ENCODE peak calls at places on chromosomes 3 and 15, in four cellular contexts. One of them, this sample, is unnamed.

GRCh38 chr3:115518100-115518852 is 105.0 kb upstream of the GAP43 start:
- DNase-seq in HepG2: no peak
- DNase-seq in H1: no peak
- DNase-seq in HCT116: peak
- DNase-seq in this sample: no peak

GRCh38 chr3:89353465-89353864 is 246.0 kb downstream of the EPHA3 start:
- DNase-seq in HepG2: no peak
- DNase-seq in H1: no peak
- DNase-seq in HCT116: no peak
- DNase-seq in this sample: no peak

GRCh38 chr3:65617787-65618186 is 420.9 kb downstream of the MAGI1 start:
- DNase-seq in HepG2: no peak
- DNase-seq in H1: no peak
- DNase-seq in HCT116: no peak
- DNase-seq in this sample: no peak

GRCh38 chr3:196138927-196139680 is 57.2 kb upstream of the TFRC start:
- DNase-seq in HepG2: no peak
- DNase-seq in H1: no peak
- DNase-seq in HCT116: no peak
- DNase-seq in this sample: peak

GRCh38 chr3:64908292-64908691 is 220.5 kb upstream of the ADAMTS9 start:
- DNase-seq in HepG2: no peak
- DNase-seq in H1: no peak
- DNase-seq in HCT116: no peak
- DNase-seq in this sample: no peak

GRCh38 chr15:78035861-78036476 is 41.5 kb downstream of the TBC1D2B start:
- DNase-seq in HepG2: peak
- DNase-seq in H1: no peak
- DNase-seq in HCT116: no peak
- DNase-seq in this sample: no peak

GRCh38 chr3:14506626-14507344 is 33.4 kb downstream of the GRIP2 start:
- DNase-seq in HepG2: no peak
- DNase-seq in H1: no peak
- DNase-seq in HCT116: no peak
- DNase-seq in this sample: no peak

GRCh38 chr15:64619880-64620839 is 155.2 kb downstream of the RBPMS2 start:
- DNase-seq in HepG2: no peak
- DNase-seq in H1: no peak
- DNase-seq in HCT116: no peak
- DNase-seq in this sample: no peak

GRCh38 chr3:176416870-176417269 is 780.4 kb downstream of the TBL1XR1 start:
- DNase-seq in HepG2: no peak
- DNase-seq in H1: no peak
- DNase-seq in HCT116: no peak
- DNase-seq in this sample: no peak

GRCh38 chr15:81235781-81236507 is 39.3 kb downstream of the IL16 start:
- DNase-seq in HepG2: no peak
- DNase-seq in H1: no peak
- DNase-seq in HCT116: no peak
- DNase-seq in this sample: no peak

GRCh38 chr3:25455316-25456232 is 27.5 kb downstream of the RARB start:
- DNase-seq in HepG2: no peak
- DNase-seq in H1: no peak
- DNase-seq in HCT116: no peak
- DNase-seq in this sample: no peak

GRCh38 chr3:192408721-192409151 is 318.6 kb downstream of the FGF12 start:
- DNase-seq in HepG2: no peak
- DNase-seq in H1: no peak
- DNase-seq in HCT116: no peak
- DNase-seq in this sample: no peak

GRCh38 chr15:70589221-70589620 is 174.1 kb downstream of the UACA start:
- DNase-seq in HepG2: no peak
- DNase-seq in H1: no peak
- DNase-seq in HCT116: no peak
- DNase-seq in this sample: no peak

GRCh38 chr3:171049831-171050444 is 23.4 kb upstream of the SLC2A2 start:
- DNase-seq in HepG2: peak
- DNase-seq in H1: peak
- DNase-seq in HCT116: peak
- DNase-seq in this sample: peak

GRCh38 chr3:42071720-42072582 is 19.2 kb upstream of the TRAK1 start:
- DNase-seq in HepG2: peak
- DNase-seq in H1: no peak
- DNase-seq in HCT116: no peak
- DNase-seq in this sample: peak

GRCh38 chr3:154786724-154787123 is 293.4 kb upstream of the MME start:
- DNase-seq in HepG2: no peak
- DNase-seq in H1: no peak
- DNase-seq in HCT116: no peak
- DNase-seq in this sample: no peak

GRCh38 chr3:66527253-66527652 is 26.4 kb upstream of the LRIG1 start:
- DNase-seq in HepG2: no peak
- DNase-seq in H1: no peak
- DNase-seq in HCT116: no peak
- DNase-seq in this sample: no peak

GRCh38 chr3:38610436-38610835 is 39.1 kb downstream of the SCN5A start:
- DNase-seq in HepG2: no peak
- DNase-seq in H1: no peak
- DNase-seq in HCT116: no peak
- DNase-seq in this sample: no peak

GRCh38 chr3:50340404-50341329 is at the start of gene RASSF1:
- DNase-seq in HepG2: no peak
- DNase-seq in H1: no peak
- DNase-seq in HCT116: no peak
- DNase-seq in this sample: no peak

GRCh38 chr3:107705046-107705445 is 182.3 kb downstream of the BBX start:
- DNase-seq in HepG2: no peak
- DNase-seq in H1: no peak
- DNase-seq in HCT116: no peak
- DNase-seq in this sample: no peak

GRCh38 chr15:78212546-78213424 is 21.6 kb downstream of the ACSBG1 start:
- DNase-seq in HepG2: peak
- DNase-seq in H1: no peak
- DNase-seq in HCT116: peak
- DNase-seq in this sample: no peak

GRCh38 chr15:40821195-40821594 is 7.3 kb downstream of the PPP1R14D start:
- DNase-seq in HepG2: no peak
- DNase-seq in H1: no peak
- DNase-seq in HCT116: no peak
- DNase-seq in this sample: no peak

GRCh38 chr3:84692261-84692660 is 266.5 kb upstream of the CADM2 start:
- DNase-seq in HepG2: no peak
- DNase-seq in H1: no peak
- DNase-seq in HCT116: no peak
- DNase-seq in this sample: no peak

GRCh38 chr15:37058316-37058985 is 41.9 kb downstream of the MEIS2 start:
- DNase-seq in HepG2: peak
- DNase-seq in H1: no peak
- DNase-seq in HCT116: no peak
- DNase-seq in this sample: no peak

GRCh38 chr3:164194842-164195241 is 883.5 kb downstream of the SI start:
- DNase-seq in HepG2: peak
- DNase-seq in H1: no peak
- DNase-seq in HCT116: no peak
- DNase-seq in this sample: no peak

GRCh38 chr15:36403351-36403750 is 176.1 kb upstream of the CDIN1 start:
- DNase-seq in HepG2: no peak
- DNase-seq in H1: no peak
- DNase-seq in HCT116: no peak
- DNase-seq in this sample: no peak

GRCh38 chr3:8712871-8713360 is 20.7 kb upstream of the CAV3 start:
- DNase-seq in HepG2: no peak
- DNase-seq in H1: no peak
- DNase-seq in HCT116: no peak
- DNase-seq in this sample: no peak

GRCh38 chr3:53254190-53254809 is 1.5 kb downstream of the TKT start:
- DNase-seq in HepG2: no peak
- DNase-seq in H1: no peak
- DNase-seq in HCT116: no peak
- DNase-seq in this sample: no peak
- TF ChIP-seq JUND in HepG2: no peak
- TF ChIP-seq JUND in H1: no peak
- TF ChIP-seq JUND in HCT116: no peak
- TF ChIP-seq JUND in this sample: no peak

GRCh38 chr3:185066251-185066650 is 86.6 kb downstream of the C3orf70 start:
- DNase-seq in HepG2: no peak
- DNase-seq in H1: no peak
- DNase-seq in HCT116: no peak
- DNase-seq in this sample: no peak

GRCh38 chr3:185069583-185070030 is 83.3 kb downstream of the C3orf70 start:
- DNase-seq in HepG2: peak
- DNase-seq in H1: peak
- DNase-seq in HCT116: no peak
- DNase-seq in this sample: no peak

GRCh38 chr3:185069023-185069422 is 83.8 kb downstream of the C3orf70 start:
- DNase-seq in HepG2: no peak
- DNase-seq in H1: no peak
- DNase-seq in HCT116: no peak
- DNase-seq in this sample: no peak

GRCh38 chr3:185065059-185065458 is 87.8 kb downstream of the C3orf70 start:
- DNase-seq in HepG2: no peak
- DNase-seq in H1: no peak
- DNase-seq in HCT116: no peak
- DNase-seq in this sample: no peak

GRCh38 chr3:185067173-185067572 is 85.7 kb downstream of the C3orf70 start:
- DNase-seq in HepG2: no peak
- DNase-seq in H1: no peak
- DNase-seq in HCT116: no peak
- DNase-seq in this sample: no peak
- TF ChIP-seq JUND in HepG2: no peak
- TF ChIP-seq JUND in H1: no peak
- TF ChIP-seq JUND in HCT116: no peak
- TF ChIP-seq JUND in this sample: no peak

GRCh38 chr3:4358273-4358672 is 55.1 kb downstream of the SETMAR start:
- DNase-seq in HepG2: no peak
- DNase-seq in H1: no peak
- DNase-seq in HCT116: no peak
- DNase-seq in this sample: no peak
- TF ChIP-seq JUND in HepG2: no peak
- TF ChIP-seq JUND in H1: no peak
- TF ChIP-seq JUND in HCT116: no peak
- TF ChIP-seq JUND in this sample: no peak

GRCh38 chr15:33016405-33017024 is 178.0 kb downstream of the FMN1 start:
- DNase-seq in HepG2: no peak
- DNase-seq in H1: no peak
- DNase-seq in HCT116: no peak
- DNase-seq in this sample: no peak
- TF ChIP-seq JUND in HepG2: no peak
- TF ChIP-seq JUND in H1: no peak
- TF ChIP-seq JUND in HCT116: no peak
- TF ChIP-seq JUND in this sample: no peak

GRCh38 chr3:48655586-48655985 is 7.1 kb downstream of the CELSR3 start:
- DNase-seq in HepG2: no peak
- DNase-seq in H1: no peak
- DNase-seq in HCT116: no peak
- DNase-seq in this sample: no peak

GRCh38 chr3:48652923-48653715 is 9.6 kb downstream of the CELSR3 start:
- DNase-seq in HepG2: no peak
- DNase-seq in H1: no peak
- DNase-seq in HCT116: no peak
- DNase-seq in this sample: no peak

GRCh38 chr3:48655063-48655462 is 7.6 kb downstream of the CELSR3 start:
- DNase-seq in HepG2: no peak
- DNase-seq in H1: no peak
- DNase-seq in HCT116: no peak
- DNase-seq in this sample: no peak

GRCh38 chr3:48656061-48656840 is 6.4 kb downstream of the CELSR3 start:
- DNase-seq in HepG2: peak
- DNase-seq in H1: peak
- DNase-seq in HCT116: peak
- DNase-seq in this sample: no peak

GRCh38 chr3:48656841-48657281 is 5.8 kb downstream of the CELSR3 start:
- DNase-seq in HepG2: no peak
- DNase-seq in H1: no peak
- DNase-seq in HCT116: no peak
- DNase-seq in this sample: no peak
- TF ChIP-seq JUND in HepG2: no peak
- TF ChIP-seq JUND in H1: no peak
- TF ChIP-seq JUND in HCT116: no peak
- TF ChIP-seq JUND in this sample: no peak

DNA sequence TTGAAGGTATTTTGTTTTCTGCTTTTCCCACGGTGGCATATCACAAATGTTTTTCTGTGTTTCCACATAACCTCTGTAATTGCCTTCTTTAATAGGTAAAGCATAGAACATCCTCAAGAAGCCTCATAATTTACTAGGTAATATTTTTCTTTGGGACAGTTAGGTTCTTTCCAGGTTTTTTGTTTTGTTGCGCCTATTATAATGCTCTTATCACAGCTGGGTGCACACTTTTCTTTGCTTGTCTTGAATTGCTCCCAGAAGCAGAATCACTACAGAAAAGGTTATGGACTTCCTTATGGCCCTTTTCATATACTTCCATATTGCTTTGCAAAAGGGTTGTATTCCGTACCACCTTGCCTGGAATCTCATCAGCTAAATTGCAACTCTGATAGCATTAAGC is 213.5 kb downstream of the RYR3 start:
- DNase-seq in HepG2: no peak
- DNase-seq in H1: no peak
- DNase-seq in HCT116: no peak
- DNase-seq in this sample: no peak
- TF ChIP-seq JUND in HepG2: no peak
- TF ChIP-seq JUND in H1: no peak
- TF ChIP-seq JUND in HCT116: no peak
- TF ChIP-seq JUND in this sample: no peak

DNA sequence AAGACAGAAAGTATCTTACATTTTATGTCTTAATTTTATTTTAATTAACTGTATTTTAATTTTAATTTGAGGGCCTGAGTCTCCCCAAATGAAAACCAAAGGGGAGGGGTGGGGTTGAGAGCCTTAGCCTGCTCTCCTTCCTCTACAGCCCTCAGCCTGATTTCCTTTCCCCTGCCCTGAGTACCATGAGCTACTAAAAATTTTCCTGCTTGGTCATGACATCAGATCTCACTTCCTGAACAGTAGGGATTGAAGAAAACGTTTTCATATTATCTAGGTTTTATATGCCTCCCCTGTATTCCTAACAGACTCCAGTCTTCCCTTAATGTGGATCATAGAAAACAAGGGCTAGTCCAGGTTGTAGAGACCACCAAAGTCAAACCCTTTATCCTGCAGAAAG is 133.9 kb downstream of the MYLK start:
- DNase-seq in HepG2: no peak
- DNase-seq in H1: no peak
- DNase-seq in HCT116: no peak
- DNase-seq in this sample: no peak
- TF ChIP-seq JUND in HepG2: no peak
- TF ChIP-seq JUND in H1: no peak
- TF ChIP-seq JUND in HCT116: no peak
- TF ChIP-seq JUND in this sample: no peak

This sample was measured in T47D.